ENCODE peak calls at places on chromosome 12, in six cellular contexts. P is HepG2, F is SK-N-SH, L is K562, C is HCT116, H is GM12878. K is an unnamed sample.

GRCh38 chr12:46246021-46246700 is 22.7 kb downstream of the SLC38A1 start:
- DNase-seq in P (no peak), F (no peak), L (no peak), C (no peak), H (no peak), K (no peak)

GRCh38 chr12:11711675-11712327 is 62.3 kb downstream of the ETV6 start:
- DNase-seq in P (peak; percentile 72), F (no peak), L (no peak), C (no peak), H (no peak), K (no peak)

GRCh38 chr12:56987011-56987410 is 19.3 kb downstream of the ZBTB39 start:
- DNase-seq in P (no peak), F (no peak), L (no peak), C (no peak), H (no peak), K (peak; percentile 33)

GRCh38 chr12:122840580-122841513 is 5.6 kb downstream of the HIP1R start:
- DNase-seq in P (no peak), F (peak; percentile 46), L (no peak), C (no peak), H (no peak), K (no peak)

GRCh38 chr12:28780096-28780495 is 369.0 kb upstream of the FAR2 start:
- DNase-seq in P (peak; percentile 12), F (no peak), L (no peak), C (no peak), H (no peak), K (no peak)

GRCh38 chr12:48183091-48183875 is at the start of gene CCDC184:
- DNase-seq in P (no peak), F (peak; percentile 91), L (peak; percentile 47), C (peak; percentile 57), H (peak; percentile 24), K (peak; percentile 83)

GRCh38 chr12:64713372-64713771 is 45.8 kb downstream of the GNS start:
- DNase-seq in P (no peak), F (no peak), L (no peak), C (no peak), H (no peak), K (no peak)

GRCh38 chr12:45458238-45458637 is 242.3 kb downstream of the ANO6 start:
- DNase-seq in P (no peak), F (no peak), L (no peak), C (no peak), H (no peak), K (no peak)

GRCh38 chr12:75631809-75632208 is 120.4 kb upstream of the KRR1 start:
- DNase-seq in P (no peak), F (no peak), L (no peak), C (no peak), H (no peak), K (no peak)
- TF ChIP-seq CTCF in P (no peak), F (no peak), L (no peak), C (no peak), H (no peak), K (no peak)

GRCh38 chr12:54068423-54069070 is 14.9 kb downstream of the HOXC4 start:
- DNase-seq in P (no peak), F (no peak), L (no peak), C (no peak), H (no peak), K (no peak)

GRCh38 chr12:54065677-54066076 is 12.0 kb downstream of the HOXC4 start:
- DNase-seq in P (no peak), F (no peak), L (no peak), C (no peak), H (no peak), K (no peak)

GRCh38 chr12:54060975-54061778 is 7.5 kb downstream of the HOXC4 start:
- DNase-seq in P (no peak), F (no peak), L (no peak), C (no peak), H (no peak), K (no peak)

GRCh38 chr12:54071942-54072341 is 18.3 kb downstream of the HOXC4 start:
- DNase-seq in P (no peak), F (peak; percentile 68), L (no peak), C (no peak), H (no peak), K (no peak)

GRCh38 chr12:54066408-54066807 is 12.8 kb downstream of the HOXC4 start:
- DNase-seq in P (no peak), F (no peak), L (no peak), C (no peak), H (no peak), K (no peak)
- TF ChIP-seq JUND in P (no peak), F (no peak), L (no peak), C (no peak), H (no peak), K (no peak)

DNA sequence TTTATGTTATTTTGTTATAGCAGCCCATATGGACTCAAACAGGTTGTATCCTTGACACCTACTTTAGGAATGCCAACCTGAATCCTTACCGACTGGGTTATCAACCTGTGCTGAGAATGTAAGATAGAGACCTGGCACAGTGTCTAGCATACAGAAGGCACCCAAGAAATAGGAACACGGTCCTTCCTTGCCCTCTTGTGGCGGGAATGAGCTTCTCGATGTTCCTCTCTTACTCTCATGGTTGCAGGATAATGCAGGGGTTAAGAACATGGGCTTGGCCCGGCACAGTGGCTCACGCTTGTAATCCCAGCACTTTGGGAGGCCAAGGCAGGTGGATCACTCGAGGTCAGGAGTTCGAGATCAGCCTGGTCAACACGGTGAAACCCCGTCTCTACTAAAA is 6.5 kb downstream of the C12orf43 start:
- DNase-seq in P (peak; percentile 49), F (no peak), L (no peak), C (peak; percentile 54), H (no peak), K (no peak)
- TF ChIP-seq MAX in P (no peak), F (no peak), L (no peak), C (peak; percentile 23), H (no peak), K (no peak)

DNA sequence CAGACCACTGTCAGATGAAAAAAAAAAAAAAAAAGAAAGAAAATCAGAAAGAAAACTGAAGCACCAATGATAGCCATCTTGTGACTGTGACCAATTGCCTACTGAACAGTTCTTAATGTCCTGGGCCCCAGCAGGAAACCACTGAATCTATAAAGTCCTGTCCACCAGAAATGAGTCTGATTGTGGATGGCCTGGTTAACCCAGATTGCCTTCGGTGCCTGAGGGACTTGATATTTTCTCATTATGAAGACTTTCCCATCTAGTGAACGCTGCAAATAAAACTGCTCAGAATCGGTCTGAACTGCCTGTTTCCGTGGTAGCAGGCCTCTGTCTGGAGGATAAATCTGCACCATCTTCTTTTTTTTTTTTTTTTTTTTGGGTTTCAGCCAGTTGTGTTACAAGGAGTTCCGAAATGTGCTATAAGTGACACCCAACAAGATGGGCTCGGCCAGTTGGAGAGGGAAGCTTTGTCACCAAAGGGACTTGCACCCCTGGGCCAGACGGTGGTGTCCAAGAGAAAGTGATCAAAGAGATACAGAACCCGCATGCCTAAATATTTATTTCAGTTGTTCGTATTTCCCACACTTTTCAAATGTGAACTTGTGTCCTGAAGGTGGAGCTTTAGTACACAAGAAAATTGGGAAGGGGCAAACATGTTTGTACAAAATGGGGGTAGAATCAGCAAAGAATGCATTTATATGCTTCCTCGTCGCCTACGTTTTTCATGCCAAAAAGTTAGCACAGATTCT is 3.0 kb upstream of the PLXNC1 start:
- DNase-seq in P (no peak), F (peak; percentile 76), L (peak; percentile 37), C (peak; percentile 16), H (no peak), K (no peak)
- TF ChIP-seq CTCF in P (peak; percentile 65), F (peak; percentile 50), L (peak; percentile 45), C (peak; percentile 44), H (peak; percentile 48), K (peak; percentile 2)

DNA sequence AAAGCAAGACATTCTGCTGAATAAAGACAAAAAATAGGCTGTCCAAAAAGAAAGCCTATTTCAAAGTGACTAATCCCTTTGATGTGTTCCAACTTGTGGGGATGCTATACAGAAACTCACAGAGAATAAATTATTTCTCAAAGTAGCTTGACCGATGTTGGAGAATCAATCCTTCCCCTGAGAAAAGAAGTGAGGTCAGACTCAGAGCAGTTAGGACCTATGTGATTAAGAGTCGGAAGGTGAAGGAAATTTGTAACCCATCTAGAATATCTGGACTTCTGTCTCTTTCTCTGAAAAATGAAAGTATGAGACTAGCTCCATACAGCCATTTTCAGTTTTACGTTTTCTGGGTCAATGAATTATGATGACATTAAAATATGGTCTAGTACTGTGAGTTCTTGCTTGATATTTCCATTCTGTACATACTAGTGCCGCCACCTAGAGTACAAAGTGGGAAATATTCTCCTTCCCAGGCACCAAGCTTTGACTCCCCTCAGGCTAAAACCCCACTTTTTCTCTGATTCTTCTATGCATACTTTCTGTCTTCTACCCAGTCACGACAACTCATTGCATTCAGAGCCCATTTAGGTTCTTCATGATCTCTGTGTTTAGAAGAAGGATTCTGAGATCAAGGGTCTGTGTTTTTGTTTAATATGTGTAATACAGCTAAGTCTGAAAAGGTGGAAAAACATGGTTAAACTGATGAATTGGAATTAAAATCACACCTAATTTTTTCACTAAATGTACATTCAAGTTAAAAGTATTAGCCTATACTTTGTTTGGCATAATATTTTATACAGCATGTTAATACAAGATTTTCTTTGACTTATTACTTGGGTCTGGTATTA is 6.9 kb upstream of the NTS start:
- DNase-seq in P (peak; percentile 48), F (peak; percentile 51), L (peak; percentile 5), C (peak; percentile 47), H (no peak), K (no peak)
- TF ChIP-seq JUND in P (no peak), F (no peak), L (no peak), C (no peak), H (no peak), K (no peak)